ENCODE peak calls at places on chromosomes 6 and 20, in four cellular contexts. R, A, B and J are unnamed samples.

GRCh38 chr6:16256781-16257180 is 18.4 kb downstream of the GMPR start:
- DNase-seq in B (no peak), R (no peak), A (no peak), J (no peak)

GRCh38 chr6:136415351-136416005 is 125.8 kb upstream of the BCLAF1 start:
- DNase-seq in B (no peak), R (no peak), A (no peak), J (no peak)

GRCh38 chr6:33981421-33981820 is 164.5 kb downstream of the GRM4 start:
- DNase-seq in A (peak; percentile 26), R (no peak), B (no peak), J (no peak)

GRCh38 chr6:42702200-42702599 is 20.2 kb downstream of the PRPH2 start:
- DNase-seq in B (no peak), A (no peak), R (no peak), J (no peak)

GRCh38 chr20:49990310-49990720 is 7.5 kb downstream of the SNAI1 start:
- DNase-seq in R (no peak), B (no peak), A (no peak), J (no peak)

GRCh38 chr6:131844243-131844841 is 36.5 kb downstream of the ENPP1 start:
- DNase-seq in A (no peak), B (no peak), R (no peak), J (no peak)

GRCh38 chr6:156396068-156396771 is 381.0 kb upstream of the ARID1B start:
- DNase-seq in R (no peak), B (no peak), A (peak; percentile 46), J (peak; percentile 74)

GRCh38 chr6:34839696-34840352 is 47.9 kb downstream of the BLTP3A start:
- DNase-seq in B (no peak), A (no peak), R (no peak), J (no peak)

GRCh38 chr20:22795897-22796296 is 211.5 kb upstream of the FOXA2 start:
- DNase-seq in R (no peak), B (no peak), A (no peak), J (no peak)

GRCh38 chr20:60630609-60631008 is 621.5 kb upstream of the CDH4 start:
- DNase-seq in B (no peak), A (no peak), R (no peak), J (no peak)

GRCh38 chr20:11687546-11688292 is 230.0 kb upstream of the BTBD3 start:
- DNase-seq in A (no peak), B (no peak), R (no peak), J (no peak)